ENCODE peak calls at places on chromosome 18, in nine cellular contexts. J, M, E, H, I, Z, O, B and D are unnamed samples.

GRCh38 chr18:25279961-25280360 is 72.0 kb downstream of the ZNF521 start:
- DNase-seq in Z (no peak), M (no peak), O (no peak), I (no peak), B (no peak), H (no peak), E (no peak), J (no peak), D (no peak)

GRCh38 chr18:76351961-76352581 is 143.0 kb downstream of the ZNF516 start:
- DNase-seq in O (peak), B (peak), I (peak), H (peak), M (peak), J (peak), Z (no peak), E (no peak), D (peak)

GRCh38 chr18:28684746-28685145 is 507.8 kb upstream of the CDH2 start:
- DNase-seq in I (no peak), B (no peak), M (no peak), E (no peak), J (no peak), Z (no peak), O (no peak), H (no peak), D (no peak)

GRCh38 chr18:9629709-9630108 is 15.3 kb upstream of the PPP4R1 start:
- DNase-seq in H (no peak), I (no peak), M (no peak), E (no peak), J (no peak), B (no peak), O (no peak), Z (no peak), D (no peak)

GRCh38 chr18:65206551-65207260 is 544.1 kb upstream of the CDH7 start:
- DNase-seq in Z (no peak), H (no peak), E (no peak), M (no peak), J (no peak), O (no peak), B (no peak), I (peak), D (no peak)

GRCh38 chr18:78893396-78894305 is 86.0 kb upstream of the SALL3 start:
- DNase-seq in O (no peak), M (no peak), J (no peak), B (no peak), Z (no peak), I (no peak), H (no peak), E (no peak), D (no peak)

GRCh38 chr18:79611040-79611681 is 68.4 kb upstream of the CTDP1 start:
- DNase-seq in I (peak), O (peak), E (peak), M (no peak), B (no peak), J (peak), H (no peak), Z (no peak), D (no peak)

GRCh38 chr18:23995180-23995579 is 19.4 kb upstream of the TTC39C start:
- DNase-seq in J (no peak), B (no peak), E (no peak), O (no peak), I (no peak), Z (no peak), M (no peak), H (no peak), D (no peak)

GRCh38 chr18:60070631-60071030 is 170.8 kb downstream of the PMAIP1 start:
- DNase-seq in O (no peak), E (no peak), B (no peak), J (no peak), H (no peak), I (no peak), M (no peak), Z (no peak), D (no peak)

GRCh38 chr18:73758446-73758845 is 389.2 kb downstream of the FBXO15 start:
- DNase-seq in B (no peak), O (no peak), E (no peak), H (no peak), I (no peak), Z (no peak), M (no peak), J (no peak), D (no peak)

GRCh38 chr18:934518-935123 is 29.9 kb downstream of the ADCYAP1 start:
- DNase-seq in I (no peak), M (no peak), Z (no peak), H (no peak), J (peak), O (no peak), E (no peak), B (no peak), D (no peak)

GRCh38 chr18:55407191-55407590 is 180.8 kb downstream of the TCF4 start:
- DNase-seq in E (no peak), H (no peak), Z (peak), M (no peak), J (no peak), O (no peak), I (no peak), B (no peak), D (no peak)

GRCh38 chr18:79466591-79466990 is 70.9 kb downstream of the NFATC1 start:
- DNase-seq in J (no peak), E (no peak), I (no peak), Z (no peak), H (no peak), M (no peak), O (no peak), B (no peak), D (no peak)

GRCh38 chr18:8615397-8616025 is 6.3 kb downstream of the RAB12 start:
- DNase-seq in O (peak), M (peak), Z (peak), H (peak), J (no peak), B (peak), I (no peak), E (no peak), D (peak)

GRCh38 chr18:61546598-61546997 is 213.4 kb downstream of the CDH20 start:
- DNase-seq in J (no peak), O (peak), B (no peak), E (peak), Z (no peak), I (no peak), H (no peak), M (peak), D (no peak)

GRCh38 chr18:31618801-31619200 is 27.1 kb downstream of the TTR start:
- DNase-seq in J (no peak), O (no peak), H (no peak), I (no peak), B (no peak), E (no peak), Z (no peak), M (no peak), D (no peak)

GRCh38 chr18:22563098-22563707 is 145.5 kb upstream of the CTAGE1 start:
- DNase-seq in I (no peak), B (no peak), M (peak), E (peak), Z (peak), H (no peak), O (peak), J (no peak), D (peak)

GRCh38 chr18:9366126-9366714 is 31.6 kb downstream of the TWSG1 start:
- DNase-seq in M (peak), I (no peak), B (peak), H (no peak), E (peak), J (no peak), O (no peak), Z (peak), D (peak)

GRCh38 chr18:54223568-54224241 is 764 bp downstream of the MBD2 start:
- DNase-seq in Z (peak), I (peak), J (peak), E (peak), M (peak), B (no peak), H (peak), O (peak), D (no peak)

GRCh38 chr18:58990720-58991119 is 126.0 kb downstream of the ZNF532 start:
- DNase-seq in Z (no peak), H (no peak), M (no peak), B (no peak), J (no peak), O (no peak), E (no peak), I (no peak), D (no peak)

GRCh38 chr18:67916142-67916541 is 399.6 kb upstream of the DSEL start:
- DNase-seq in M (no peak), Z (no peak), B (no peak), E (no peak), H (peak), O (no peak), I (no peak), J (no peak), D (no peak)

GRCh38 chr18:54151376-54151775 is 73.1 kb downstream of the MBD2 start:
- DNase-seq in M (no peak), I (no peak), J (no peak), O (no peak), Z (no peak), E (no peak), B (no peak), H (no peak), D (no peak)

GRCh38 chr18:79567481-79568147 is 112.0 kb upstream of the CTDP1 start:
- DNase-seq in J (peak), M (peak), I (peak), H (peak), B (no peak), O (peak), E (no peak), Z (no peak), D (no peak)

GRCh38 chr18:49178736-49179135 is 228.0 kb upstream of the SMAD7 start:
- DNase-seq in J (no peak), E (peak), B (no peak), Z (peak), I (no peak), M (no peak), O (no peak), H (no peak), D (no peak)

GRCh38 chr18:69580107-69580506 is 179.4 kb downstream of the DOK6 start:
- DNase-seq in Z (peak), H (no peak), M (no peak), J (no peak), B (no peak), O (no peak), I (no peak), E (no peak), D (no peak)

GRCh38 chr18:21115519-21116411 is 4.2 kb upstream of the ROCK1 start:
- DNase-seq in I (no peak), B (no peak), O (peak), E (no peak), M (no peak), Z (no peak), H (no peak), J (peak), D (no peak)

GRCh38 chr18:64295839-64296238 is 147.0 kb upstream of the LINC00305 start:
- DNase-seq in B (no peak), H (no peak), M (no peak), I (no peak), J (no peak), E (no peak), O (no peak), Z (no peak), D (no peak)

GRCh38 chr18:31555971-31556747 is 35.5 kb upstream of the TTR start:
- DNase-seq in B (peak), E (peak), H (peak), Z (peak), J (no peak), I (no peak), O (peak), M (peak), D (no peak)

GRCh38 chr18:56282234-56283104 is 355.9 kb downstream of the TXNL1 start:
- DNase-seq in Z (no peak), J (no peak), H (no peak), B (no peak), M (no peak), I (no peak), O (no peak), E (no peak), D (no peak)

GRCh38 chr18:63788447-63789096 is 13.4 kb downstream of the SERPINB7 start:
- DNase-seq in O (peak), I (no peak), B (no peak), J (no peak), H (no peak), M (no peak), Z (no peak), E (peak), D (no peak)